ENCODE peak calls at places on chromosomes 16 and 17, in eight cellular contexts. H is GM12878, I is A549, G is GM23338, J is HCT116, V is SK-N-SH, R is K562, Z is Panc1. O is an unnamed sample.

GRCh38 chr16:57764341-57765159 is 29.0 kb downstream of the KATNB1 start:
- DNase-seq in H (peak; percentile 3), I (peak; percentile 86), G (peak; percentile 93), J (peak; percentile 90), V (peak; percentile 93), R (peak; percentile 97), Z (peak; percentile 18), O (no peak)

GRCh38 chr17:45895304-45895968 is 1.1 kb downstream of the MAPT start:
- DNase-seq in H (no peak), I (peak; percentile 51), G (peak; percentile 51), J (no peak), V (peak; percentile 91), R (no peak), Z (no peak), O (no peak)

GRCh38 chr17:71200597-71200996 is 920.2 kb upstream of the SOX9 start:
- DNase-seq in H (no peak), I (no peak), G (no peak), J (no peak), V (no peak), R (no peak), Z (no peak), O (no peak)

GRCh38 chr16:70561623-70562022 is 38.0 kb downstream of the SF3B3 start:
- DNase-seq in H (no peak), I (no peak), G (no peak), J (no peak), V (no peak), R (no peak), Z (no peak), O (no peak)

GRCh38 chr16:84983308-84983707 is 28.0 kb downstream of the ZDHHC7 start:
- DNase-seq in H (no peak), I (no peak), G (no peak), J (no peak), V (no peak), R (no peak), Z (no peak), O (no peak)

GRCh38 chr17:2191785-2192184 is 111.8 kb downstream of the SMG6 start:
- DNase-seq in H (no peak), I (no peak), G (no peak), J (no peak), V (no peak), R (no peak), Z (no peak), O (peak; percentile 2)

GRCh38 chr17:75489511-75489955 is 25.8 kb downstream of the CASKIN2 start:
- DNase-seq in H (no peak), I (no peak), G (no peak), J (no peak), V (peak; percentile 36), R (no peak), Z (no peak), O (no peak)

GRCh38 chr17:77822302-77823030 is 136.0 kb upstream of the TNRC6C start:
- DNase-seq in H (no peak), I (no peak), G (no peak), J (no peak), V (no peak), R (no peak), Z (no peak), O (no peak)

GRCh38 chr17:80789356-80789902 is 202.2 kb upstream of the CHMP6 start:
- DNase-seq in H (peak; percentile 64), I (peak; percentile 40), G (no peak), J (peak; percentile 24), V (no peak), R (no peak), Z (no peak), O (no peak)

DNA sequence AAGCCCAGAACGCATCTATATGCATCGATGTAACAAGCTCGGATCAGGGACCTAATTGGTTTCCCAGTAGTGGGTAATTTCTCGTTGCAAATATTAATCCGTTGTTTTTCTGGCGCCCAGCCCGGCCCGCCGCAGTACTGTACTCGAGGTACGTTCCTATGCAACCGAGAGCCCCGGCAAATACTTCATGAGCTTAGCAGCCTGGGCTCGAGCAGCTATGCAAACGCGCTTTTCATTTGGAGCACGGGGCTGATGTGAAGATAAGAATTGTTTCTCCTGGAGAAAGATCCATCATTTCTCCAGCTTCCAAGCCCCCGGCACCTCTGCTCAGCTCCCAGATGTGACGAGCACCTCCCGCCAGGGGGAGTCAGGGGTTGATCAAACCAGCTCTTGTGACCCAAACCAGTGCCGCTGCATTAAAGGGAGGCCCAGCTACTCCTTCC is 229.8 kb downstream of the KATNIP start:
- DNase-seq in H (no peak), I (peak; percentile 47), G (peak; percentile 89), J (no peak), V (peak; percentile 93), R (peak; percentile 64), Z (no peak), O (no peak)
- TF ChIP-seq CTCF in H (no peak), I (no peak), G (peak; percentile 78), J (no peak), V (peak; percentile 54), R (peak; percentile 71), Z (peak; percentile 79), O (no peak)

GRCh38 chr16:79402356-79402755 is 198.2 kb downstream of the MAF start:
- DNase-seq in H (no peak), I (no peak), G (no peak), J (no peak), V (no peak), R (peak; percentile 78), Z (no peak), O (no peak)
- TF ChIP-seq REST in H (no peak), I (no peak), G (no peak), J (no peak), V (no peak), R (no peak), Z (no peak), O (no peak)

GRCh38 chr17:41912925-41913324 is 5.8 kb downstream of the ACLY start:
- DNase-seq in H (no peak), I (no peak), G (no peak), J (no peak), V (no peak), R (no peak), Z (no peak), O (no peak)
- TF ChIP-seq CTCF in H (no peak), I (no peak), G (peak; percentile 6), J (no peak), V (peak; percentile 18), R (no peak), Z (no peak), O (no peak)

DNA sequence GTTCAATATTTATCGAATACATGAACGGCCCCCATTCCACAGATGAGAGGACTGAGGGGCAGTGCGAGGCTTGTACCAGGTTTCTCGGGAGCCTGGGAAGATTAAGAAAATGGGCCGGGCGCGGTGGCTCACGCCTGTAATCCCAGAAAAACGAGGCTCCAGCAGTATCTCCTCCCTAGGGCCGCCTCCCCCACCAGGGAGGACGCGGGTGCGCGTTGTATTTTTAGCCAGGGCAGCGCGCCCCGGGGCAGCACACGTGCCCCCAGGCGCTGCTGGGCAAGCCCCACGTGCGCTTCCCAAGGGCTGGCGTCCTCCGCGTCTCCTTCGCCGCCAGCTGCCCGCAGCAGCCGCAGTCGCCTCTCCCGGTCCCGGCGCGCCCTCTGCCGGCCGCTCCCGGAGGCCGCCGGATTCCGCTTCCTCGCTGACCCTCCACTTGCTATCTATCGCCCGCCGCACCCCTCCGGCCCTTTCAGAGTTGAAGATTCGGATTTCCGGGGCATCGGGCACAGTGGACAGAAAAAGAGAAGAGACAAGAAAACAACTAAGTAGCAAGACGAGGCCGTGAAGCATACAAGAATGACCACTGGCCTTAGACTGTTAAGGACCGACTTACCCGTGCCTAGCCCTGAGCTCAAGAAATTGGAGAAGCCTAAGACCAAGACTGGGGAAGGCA is 1.9 kb upstream of the YBX2 start:
- DNase-seq in H (no peak), I (peak; percentile 86), G (peak; percentile 94), J (peak; percentile 66), V (peak; percentile 92), R (peak; percentile 83), Z (no peak), O (peak; percentile 42)
- TF ChIP-seq REST in H (no peak), I (no peak), G (no peak), J (no peak), V (no peak), R (no peak), Z (no peak), O (no peak)

GRCh38 chr16:55326261-55326802 is 2.3 kb downstream of the IRX6 start:
- DNase-seq in H (no peak), I (no peak), G (peak; percentile 27), J (no peak), V (no peak), R (no peak), Z (no peak), O (no peak)

GRCh38 chr16:55322327-55322726 is 1.7 kb upstream of the IRX6 start:
- DNase-seq in H (no peak), I (no peak), G (no peak), J (no peak), V (no peak), R (no peak), Z (no peak), O (no peak)

GRCh38 chr16:55324491-55325447 is 766 bp downstream of the IRX6 start:
- DNase-seq in H (no peak), I (no peak), G (peak; percentile 49), J (no peak), V (peak; percentile 68), R (no peak), Z (no peak), O (no peak)

GRCh38 chr16:55325458-55326109 is 1.6 kb downstream of the IRX6 start:
- DNase-seq in H (no peak), I (no peak), G (peak; percentile 13), J (no peak), V (no peak), R (no peak), Z (no peak), O (no peak)

DNA sequence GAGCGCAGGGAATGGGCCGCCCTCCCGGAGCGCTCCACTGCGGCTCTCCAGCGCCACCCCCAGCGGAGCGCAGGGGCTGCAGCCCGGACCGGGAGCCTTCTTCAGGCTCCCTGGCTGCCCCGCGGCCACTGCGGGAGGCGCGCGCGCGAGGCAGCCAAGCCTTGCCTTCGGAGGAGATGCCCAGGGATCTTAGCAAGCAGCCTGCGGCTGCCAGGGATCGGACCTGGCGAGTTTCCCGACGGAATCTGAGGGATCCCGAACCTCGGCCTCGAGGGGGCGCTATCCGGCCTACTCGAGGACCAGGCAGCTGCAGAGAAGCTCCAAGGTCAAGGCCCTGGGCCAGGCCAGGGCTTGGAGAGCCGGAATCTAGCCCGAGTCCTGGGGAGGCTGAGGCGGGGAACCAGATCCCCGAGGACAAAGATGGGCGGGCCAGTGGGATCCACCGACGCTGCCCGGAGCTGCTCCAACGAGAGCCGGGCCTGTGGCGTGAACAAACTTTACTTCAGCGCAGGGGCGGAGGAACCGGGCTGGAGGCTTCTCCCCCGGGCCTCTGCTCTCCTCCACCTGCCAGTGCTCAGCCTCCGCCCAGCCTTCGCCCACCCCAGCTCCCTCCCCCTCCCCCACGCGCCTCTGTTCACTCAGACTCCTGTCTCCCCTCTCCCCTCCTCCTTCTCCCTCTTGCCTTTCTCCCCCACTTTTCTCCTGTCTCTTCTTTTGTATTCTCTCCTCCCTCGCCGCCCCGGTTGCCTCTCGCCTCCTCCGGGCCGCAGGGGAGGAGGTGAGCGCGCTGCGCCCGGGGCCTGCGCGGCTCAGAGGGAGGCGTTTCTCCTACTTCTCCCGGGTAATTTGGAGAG is at the start of gene IRX6:
- DNase-seq in H (no peak), I (peak; percentile 14), G (peak; percentile 90), J (no peak), V (peak; percentile 89), R (peak; percentile 18), Z (no peak), O (no peak)
- TF ChIP-seq CTCF in H (no peak), I (peak; percentile 22), G (peak; percentile 68), J (peak; percentile 39), V (peak; percentile 52), R (peak; percentile 63), Z (peak; percentile 67), O (no peak)

DNA sequence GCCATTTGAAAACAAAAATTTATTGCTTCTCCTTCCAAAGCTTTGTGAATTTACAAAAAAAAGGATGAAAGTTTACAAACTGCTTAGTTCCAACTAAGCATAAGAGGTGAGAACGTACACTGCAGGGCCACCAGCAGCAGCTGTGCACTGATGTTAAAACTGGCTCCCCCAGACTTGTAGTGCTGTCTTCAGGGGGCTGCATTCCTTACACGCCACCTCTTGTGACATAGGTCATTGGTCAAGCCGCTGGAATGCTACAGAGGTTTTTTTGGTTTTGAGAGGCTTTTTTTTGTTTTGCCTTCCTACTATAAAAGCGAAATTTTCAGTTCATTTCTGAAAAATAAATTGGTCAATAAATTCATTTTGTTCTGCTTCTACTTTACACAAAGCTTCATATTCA is 6.9 kb downstream of the IFT20 start:
- DNase-seq in H (no peak), I (no peak), G (no peak), J (no peak), V (no peak), R (no peak), Z (no peak), O (no peak)
- TF ChIP-seq REST in H (no peak), I (no peak), G (no peak), J (no peak), V (no peak), R (no peak), Z (no peak), O (no peak)